ENCODE peak calls at places on chromosomes 5 and 9, in eight cellular contexts. R is heart right ventricle, T is tibial artery, P is AG04450, U is upper lobe of right lung, V is dorsolateral prefrontal cortex, H is fibroblast of pulmonary artery, M is cardiac fibroblast. K is an unnamed sample.

GRCh38 chr9:96158909-96159575 is 142.9 kb downstream of the HSD17B3 start:
- DNase-seq in M (no peak), T (no peak), H (no peak), R (no peak), P (no peak), V (no peak), U (no peak), K (no peak)

GRCh38 chr5:78530342-78531096 is 118.1 kb downstream of the LHFPL2 start:
- DNase-seq in R (no peak), P (no peak), M (peak; percentile 89), T (no peak), V (no peak), U (no peak), H (peak; percentile 96), K (peak; percentile 85)

GRCh38 chr9:90872835-90873294 is 71.2 kb downstream of the SYK start:
- DNase-seq in T (no peak), M (peak; percentile 1), H (no peak), R (no peak), P (no peak), U (no peak), V (no peak), K (no peak)

GRCh38 chr5:152514827-152515397 is 109.8 kb upstream of the NMUR2 start:
- DNase-seq in R (no peak), U (no peak), M (peak; percentile 19), P (no peak), V (no peak), H (peak; percentile 32), T (no peak), K (peak; percentile 11)

GRCh38 chr5:156718985-156719384 is 131.1 kb upstream of the PPP1R2B start:
- DNase-seq in U (no peak), M (no peak), T (no peak), H (no peak), P (no peak), R (no peak), V (no peak), K (no peak)

GRCh38 chr5:82796643-82797416 is 280.4 kb downstream of the TMEM167A start:
- DNase-seq in P (no peak), V (no peak), M (no peak), U (no peak), H (no peak), T (no peak), R (no peak), K (no peak)

GRCh38 chr5:116980581-116980980 is 406.0 kb upstream of the SEMA6A start:
- DNase-seq in V (no peak), U (no peak), M (no peak), T (no peak), H (no peak), P (no peak), R (no peak), K (no peak)

GRCh38 chr9:125484632-125485282 is 222.3 kb downstream of the MAPKAP1 start:
- DNase-seq in V (no peak), T (no peak), H (peak; percentile 76), U (no peak), M (peak; percentile 89), R (no peak), P (peak; percentile 74), K (peak; percentile 84)

GRCh38 chr5:19067741-19068140 is 920.3 kb downstream of the CDH18 start:
- DNase-seq in P (no peak), R (no peak), T (no peak), U (no peak), H (no peak), M (no peak), V (no peak), K (no peak)

GRCh38 chr5:38613992-38614836 is 57.8 kb upstream of the LIFR start:
- DNase-seq in U (peak; percentile 78), H (no peak), M (no peak), V (no peak), T (no peak), P (no peak), R (no peak), K (no peak)

GRCh38 chr9:5698004-5698403 is 69.1 kb downstream of the RIC1 start:
- DNase-seq in R (no peak), V (no peak), T (no peak), H (no peak), M (no peak), P (no peak), U (no peak), K (no peak)

GRCh38 chr9:127707766-127708165 is 978 bp downstream of the CFAP157 start:
- DNase-seq in V (no peak), H (no peak), M (no peak), R (no peak), U (no peak), T (no peak), P (no peak), K (no peak)

GRCh38 chr5:156584856-156585255 is 257.9 kb downstream of the SGCD start:
- DNase-seq in U (no peak), R (no peak), V (no peak), P (no peak), T (no peak), H (no peak), M (no peak), K (no peak)

GRCh38 chr5:61330341-61330878 is 1.6 kb upstream of the ZSWIM6 start:
- DNase-seq in M (peak; percentile 52), H (peak; percentile 60), T (no peak), P (no peak), V (no peak), U (no peak), R (peak; percentile 21), K (peak; percentile 72)

GRCh38 chr5:61327761-61328753 is 4.0 kb upstream of the ZSWIM6 start:
- DNase-seq in R (no peak), U (no peak), T (no peak), M (peak; percentile 80), P (peak; percentile 61), V (no peak), H (peak; percentile 85), K (peak; percentile 92)

GRCh38 chr5:61328791-61329617 is 3.1 kb upstream of the ZSWIM6 start:
- DNase-seq in M (no peak), H (no peak), V (no peak), U (no peak), T (no peak), R (no peak), P (no peak), K (peak; percentile 36)

GRCh38 chr5:61330879-61331406 is 1.1 kb upstream of the ZSWIM6 start:
- DNase-seq in V (peak; percentile 66), U (peak; percentile 93), H (peak; percentile 83), R (peak; percentile 78), P (no peak), M (peak; percentile 85), T (peak; percentile 84), K (peak; percentile 80)

DNA sequence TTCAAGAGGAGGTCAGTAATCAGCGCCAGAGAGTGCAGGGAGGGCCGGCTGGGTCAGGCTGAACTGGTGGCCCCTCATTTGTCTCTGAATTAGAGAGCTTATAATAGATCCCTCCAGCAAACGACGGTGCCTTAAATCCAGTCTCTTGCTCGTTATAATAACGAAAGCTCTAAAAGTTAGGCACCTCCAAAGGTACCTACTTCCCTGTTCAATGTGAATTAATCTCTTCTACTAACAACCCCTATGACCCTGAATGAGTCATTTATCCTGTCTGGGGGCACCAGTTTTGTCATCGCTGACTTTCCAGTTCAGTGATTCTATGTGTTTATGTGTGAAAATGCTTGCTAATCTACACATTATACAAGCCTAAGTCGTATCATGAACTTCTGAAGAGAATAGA is 2.3 kb upstream of the ZSWIM6 start:
- DNase-seq in R (no peak), H (peak; percentile 14), V (no peak), U (no peak), T (no peak), P (no peak), M (no peak), K (peak; percentile 61)
- H3K4me3 ChIP-seq in R (peak overlapping the region; percentile 94), H (peak overlapping the region; percentile 78), V (peak overlapping the region; percentile 97), U (peak overlapping the region; percentile 84), T (peak overlapping the region; percentile 98), P (peak overlapping the region; percentile 84), M (no peak overlapping the region), K (peak overlapping the region; percentile 65)

GRCh38 chr5:108748354-108749129 is 845 bp downstream of the FER start:
- DNase-seq in U (peak; percentile 99), R (peak; percentile 99), M (peak; percentile 100), V (peak; percentile 99), P (peak; percentile 98), H (peak; percentile 99), T (peak; percentile 100), K (peak; percentile 99)
- TF ChIP-seq CTCF in U (peak; percentile 27), R (peak; percentile 41), M (no peak), V (no peak), P (peak; percentile 11), H (no peak), T (no peak), K (no peak)

GRCh38 chr9:130173462-130173876 is 1.3 kb downstream of the NCS1 start:
- DNase-seq in P (no peak), M (peak; percentile 28), H (peak; percentile 22), R (no peak), V (no peak), U (no peak), T (peak; percentile 82), K (peak; percentile 13)

GRCh38 chr9:130172161-130172857 is at the start of gene NCS1:
- DNase-seq in V (peak; percentile 86), T (peak; percentile 91), H (peak; percentile 63), P (no peak), M (peak; percentile 76), R (peak; percentile 77), U (peak; percentile 85), K (peak; percentile 69)

GRCh38 chr9:130174025-130174424 is 1.8 kb downstream of the NCS1 start:
- DNase-seq in P (no peak), T (no peak), V (no peak), M (no peak), H (no peak), R (no peak), U (no peak), K (no peak)

GRCh38 chr9:130172858-130173461 is 756 bp downstream of the NCS1 start:
- DNase-seq in V (peak; percentile 62), H (no peak), U (no peak), M (no peak), T (peak; percentile 83), P (no peak), R (no peak), K (peak; percentile 39)

DNA sequence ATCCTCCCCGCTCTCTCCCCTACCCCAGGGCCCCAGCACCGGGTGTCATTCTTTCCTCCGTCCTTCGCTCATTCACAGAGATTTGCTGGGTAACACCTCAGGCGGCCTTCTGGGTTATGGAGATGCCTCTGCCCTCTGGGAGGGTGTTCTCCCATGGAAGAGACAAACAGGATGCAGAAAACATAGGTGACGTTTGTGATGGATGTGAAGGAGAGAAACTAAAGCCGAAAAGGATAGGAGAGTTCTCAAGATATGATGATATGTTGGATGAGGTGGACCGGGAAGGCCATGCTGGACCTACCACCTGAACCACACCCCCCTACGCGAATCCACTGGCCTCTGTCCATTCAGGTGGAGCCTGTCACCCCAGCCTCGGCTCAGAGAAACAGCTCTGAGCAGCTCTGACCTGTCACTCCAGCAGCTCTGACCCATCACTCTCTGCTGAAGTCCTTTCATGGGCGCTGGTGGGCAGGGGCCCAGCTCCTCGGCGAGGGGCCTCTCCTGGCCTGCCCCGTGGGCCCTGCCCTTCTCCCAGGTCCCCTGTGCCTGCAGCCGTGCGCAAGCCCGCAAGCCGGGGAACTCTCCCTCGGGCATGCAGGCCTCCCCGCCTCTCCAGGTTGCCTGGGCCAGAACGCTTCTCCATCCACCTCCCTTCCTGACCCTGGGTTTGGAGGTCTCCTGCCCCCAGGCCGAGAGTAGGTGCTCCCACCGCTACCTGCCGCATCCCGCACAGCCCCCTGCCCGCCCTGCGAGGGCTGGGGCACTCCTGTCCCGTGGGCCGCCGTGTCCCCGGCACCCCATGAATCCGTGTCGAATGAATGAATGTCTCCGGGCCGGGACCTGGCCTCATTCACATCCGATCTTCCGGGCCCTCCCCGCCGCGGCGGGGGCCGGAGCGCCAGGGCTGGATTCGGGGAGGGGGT is 717 bp upstream of the NCS1 start:
- DNase-seq in M (no peak), U (no peak), P (no peak), T (no peak), V (no peak), H (no peak), R (no peak), K (no peak)
- H3K4me3 ChIP-seq in M (peak overlapping the region; percentile 31), U (peak overlapping the region; percentile 39), P (peak overlapping the region; percentile 48), T (peak overlapping the region; percentile 94), V (peak overlapping the region; percentile 69), H (peak overlapping the region; percentile 38), R (peak overlapping the region; percentile 55), K (peak overlapping the region; percentile 48)

GRCh38 chr9:34562136-34562745 is 27.3 kb downstream of the CNTFR start:
- DNase-seq in H (no peak), M (no peak), P (no peak), U (no peak), R (no peak), V (no peak), T (no peak), K (no peak)
- TF ChIP-seq CTCF in H (peak; percentile 55), M (peak; percentile 58), P (peak; percentile 54), U (peak; percentile 44), R (peak; percentile 21), V (no peak), T (peak; percentile 12), K (peak; percentile 47)